ENCODE peak calls at places on chromosomes 13 and 19, in five cellular contexts. D is PC-9, B is left lung, I is lung, C is aorta. P is an unnamed sample.

GRCh38 chr13:39929583-39929982 is 274.1 kb downstream of the COG6 start:
- DNase-seq in D (no peak), B (no peak), I (no peak), C (no peak), P (no peak)

GRCh38 chr13:113724780-113725315 is 34.2 kb upstream of the TMEM255B start:
- DNase-seq in D (peak; percentile 82), B (peak; percentile 81), I (peak; percentile 81), C (peak; percentile 89), P (peak; percentile 22)

GRCh38 chr19:15136234-15136954 is 29.2 kb downstream of the SYDE1 start:
- DNase-seq in D (peak; percentile 52), B (no peak), I (no peak), C (no peak), P (peak; percentile 54)

GRCh38 chr19:3233831-3234230 is 9.4 kb downstream of the CELF5 start:
- DNase-seq in D (no peak), B (no peak), I (no peak), C (no peak), P (no peak)

GRCh38 chr13:33284916-33285315 is 639 bp downstream of the STARD13 start:
- DNase-seq in D (no peak), B (no peak), I (no peak), C (no peak), P (no peak)

GRCh38 chr19:33813391-33814101 is 16.9 kb downstream of the KCTD15 start:
- DNase-seq in D (no peak), B (no peak), I (no peak), C (peak; percentile 52), P (no peak)

GRCh38 chr13:75770164-75771145 is 134.3 kb downstream of the LMO7 start:
- DNase-seq in D (no peak), B (no peak), I (no peak), C (no peak), P (no peak)

GRCh38 chr19:29714371-29714952 is 599 bp downstream of the C19orf12 start:
- DNase-seq in D (no peak), B (no peak), I (no peak), C (peak; percentile 33), P (no peak)

GRCh38 chr13:45882626-45883025 is 31.1 kb upstream of the SIAH3 start:
- DNase-seq in D (no peak), B (no peak), I (no peak), C (no peak), P (no peak)

GRCh38 chr13:31236211-31236786 is 36.5 kb downstream of the B3GLCT start:
- DNase-seq in D (peak; percentile 2), B (no peak), I (no peak), C (no peak), P (peak; percentile 24)

GRCh38 chr13:111424134-111424533 is 103.7 kb downstream of the TEX29 start:
- DNase-seq in D (no peak), B (no peak), I (no peak), C (no peak), P (no peak)

GRCh38 chr13:96898855-96899254 is 95.4 kb downstream of the OXGR1 start:
- DNase-seq in D (no peak), B (no peak), I (no peak), C (no peak), P (no peak)

GRCh38 chr13:42532561-42533335 is 41.2 kb upstream of the TNFSF11 start:
- DNase-seq in D (no peak), B (no peak), I (no peak), C (no peak), P (no peak)

GRCh38 chr13:25898991-25899390 is 152.8 kb downstream of the SHISA2 start:
- DNase-seq in D (no peak), B (no peak), I (no peak), C (no peak), P (no peak)

GRCh38 chr19:16161848-16162247 is 11.5 kb downstream of the CIB3 start:
- DNase-seq in D (peak; percentile 56), B (no peak), I (no peak), C (no peak), P (peak; percentile 97)

GRCh38 chr19:13022859-13023636 is 27.8 kb downstream of the NFIX start:
- DNase-seq in D (no peak), B (peak; percentile 83), I (peak; percentile 73), C (peak; percentile 90), P (peak; percentile 70)

GRCh38 chr19:6126335-6126974 is 9.0 kb upstream of the ACSBG2 start:
- DNase-seq in D (peak; percentile 13), B (no peak), I (no peak), C (no peak), P (peak; percentile 74)

GRCh38 chr13:59354665-59355064 is 809.1 kb downstream of the DIAPH3 start:
- DNase-seq in D (no peak), B (no peak), I (no peak), C (no peak), P (no peak)

GRCh38 chr19:41904118-41904870 is 21.3 kb downstream of the ARHGEF1 start:
- DNase-seq in D (peak; percentile 78), B (peak; percentile 90), I (peak; percentile 92), C (no peak), P (no peak)

GRCh38 chr13:61078976-61079770 is 336.5 kb downstream of the PCDH20 start:
- DNase-seq in D (no peak), B (no peak), I (no peak), C (no peak), P (no peak)

GRCh38 chr19:43380771-43381386 is 27.4 kb downstream of the CD177 start:
- DNase-seq in D (no peak), B (no peak), I (no peak), C (no peak), P (no peak)

GRCh38 chr13:103799028-103799427 is 732.8 kb upstream of the SLC10A2 start:
- DNase-seq in D (no peak), B (no peak), I (no peak), C (no peak), P (no peak)

DNA sequence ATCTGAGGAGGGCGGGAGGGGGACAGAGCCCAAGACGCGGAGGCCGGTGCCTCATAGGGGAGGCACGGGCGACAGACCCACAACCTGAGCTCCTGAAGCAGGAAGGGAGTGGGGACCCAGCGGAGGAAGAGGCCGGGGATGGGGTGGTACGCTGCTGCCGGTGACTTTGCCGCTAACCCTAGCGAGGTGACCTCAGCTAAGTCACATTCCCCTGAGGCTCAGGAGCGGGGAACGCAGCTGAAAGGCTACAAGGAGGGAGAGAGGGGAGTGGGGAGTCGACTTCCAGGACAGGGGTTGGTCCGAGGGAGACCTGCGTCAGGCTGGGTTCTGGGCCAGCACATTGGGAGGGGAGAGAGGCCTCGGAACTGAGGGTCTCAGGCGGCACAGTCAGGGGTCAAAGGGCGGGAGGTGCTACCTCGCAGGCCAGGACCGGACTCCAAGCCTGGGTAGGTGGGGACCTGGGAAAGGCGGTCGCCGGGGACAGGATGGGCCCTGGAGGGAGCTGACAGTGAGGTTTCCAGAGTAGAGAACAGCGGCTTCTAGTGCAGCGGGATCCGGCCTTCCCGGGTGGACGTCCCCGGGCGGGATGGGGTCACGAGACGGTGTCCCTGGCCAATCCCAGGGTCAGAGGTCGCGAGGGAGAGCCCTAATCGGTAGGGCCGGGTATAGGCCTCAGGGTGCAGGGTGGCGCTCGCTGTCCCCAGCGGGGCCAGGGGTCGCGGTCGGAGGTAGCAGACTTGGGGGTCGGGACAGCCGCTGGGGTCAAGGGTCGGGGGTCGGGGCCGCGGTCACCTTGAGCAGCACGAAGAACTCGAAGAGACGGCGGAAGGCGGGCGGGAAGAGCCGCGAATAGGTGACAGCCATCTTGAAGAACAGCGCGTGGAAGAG is 699 bp downstream of the TMEM259 start:
- DNase-seq in D (no peak), B (peak; percentile 59), I (no peak), C (no peak), P (no peak)
- H3K4me1 ChIP-seq in D (peaks cover 37% of the 10 kb centered on the region), B (peaks cover 79% of the 10 kb centered on the region), I (peaks cover 37% of the 10 kb centered on the region), C (no peaks in the 10 kb centered on the region), P (peaks cover 6% of the 10 kb centered on the region)

GRCh38 chr13:27964741-27965323 is 4.3 kb downstream of the CDX2 start:
- DNase-seq in D (no peak), B (no peak), I (no peak), C (no peak), P (no peak)
- H3K27ac ChIP-seq in D (no peak overlapping the region), B (no peak overlapping the region), I (no peak overlapping the region), C (no peak overlapping the region), P (no peak overlapping the region)

GRCh38 chr19:45908956-45909355 is 5.6 kb downstream of the NANOS2 start:
- DNase-seq in D (no peak), B (no peak), I (no peak), C (no peak), P (no peak)

GRCh38 chr19:45918721-45919120 is 4.1 kb upstream of the NANOS2 start:
- DNase-seq in D (no peak), B (no peak), I (no peak), C (no peak), P (no peak)

GRCh38 chr19:45911291-45911690 is 3.3 kb downstream of the NANOS2 start:
- DNase-seq in D (no peak), B (no peak), I (no peak), C (no peak), P (no peak)

GRCh38 chr19:45917421-45918091 is 3.0 kb upstream of the NANOS2 start:
- DNase-seq in D (no peak), B (no peak), I (no peak), C (no peak), P (no peak)

GRCh38 chr19:45913874-45914830 is at the start of gene NANOS2:
- DNase-seq in D (no peak), B (no peak), I (no peak), C (no peak), P (no peak)
- H3K4me1 ChIP-seq in D (peaks cover 9% of the 10 kb centered on the region), B (no peaks in the 10 kb centered on the region), I (no peaks in the 10 kb centered on the region), C (no peaks in the 10 kb centered on the region), P (no peaks in the 10 kb centered on the region)

DNA sequence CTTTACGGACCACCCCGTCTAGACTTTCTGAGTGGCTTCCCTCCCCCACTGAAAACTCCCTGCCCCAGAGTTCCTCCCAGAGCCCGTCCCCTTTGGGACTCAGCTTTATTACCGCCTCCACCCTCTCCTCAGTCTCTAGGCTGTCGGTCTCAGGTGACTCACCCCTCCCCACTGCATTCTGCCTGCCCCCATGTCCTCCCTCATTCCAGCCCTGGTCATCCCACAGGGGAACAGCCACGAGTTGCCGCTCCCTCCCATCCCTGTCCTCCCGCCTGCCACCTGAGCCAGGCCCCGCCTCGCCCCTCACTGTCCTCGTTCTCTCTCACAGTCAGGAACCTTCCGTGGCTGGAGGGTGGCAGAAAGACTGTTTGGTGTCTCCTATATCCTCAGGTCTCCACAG is 57.3 kb downstream of the SMARCA4 start:
- DNase-seq in D (peak; percentile 86), B (no peak), I (no peak), C (no peak), P (no peak)
- H3K27ac ChIP-seq in D (no peak overlapping the region), B (no peak overlapping the region), I (no peak overlapping the region), C (no peak overlapping the region), P (no peak overlapping the region)

GRCh38 chr13:99385940-99386339 is 78.7 kb upstream of the GPR183 start:
- DNase-seq in D (no peak), B (no peak), I (no peak), C (no peak), P (no peak)
- H3K4me1 ChIP-seq in D (no peaks in the 10 kb centered on the region), B (peaks cover 3% of the 10 kb centered on the region), I (peaks cover 2% of the 10 kb centered on the region), C (no peaks in the 10 kb centered on the region), P (no peaks in the 10 kb centered on the region)

GRCh38 chr13:51557875-51558604 is 26.2 kb upstream of the WDFY2 start:
- DNase-seq in D (peak; percentile 20), B (no peak), I (no peak), C (no peak), P (peak; percentile 93)
- H3K27ac ChIP-seq in D (no peak overlapping the region), B (no peak overlapping the region), I (peak overlapping the region; percentile 48), C (no peak overlapping the region), P (peak overlapping the region; percentile 93)

GRCh38 chr19:18091217-18091608 is 4.5 kb upstream of the IL12RB1 start:
- DNase-seq in D (no peak), B (peak; percentile 87), I (peak; percentile 57), C (no peak), P (no peak)
- H3K4me1 ChIP-seq in D (no peaks in the 10 kb centered on the region), B (peaks cover 56% of the 10 kb centered on the region), I (peaks cover 2% of the 10 kb centered on the region), C (no peaks in the 10 kb centered on the region), P (no peaks in the 10 kb centered on the region)